ENCODE peak calls at places on chromosomes 13 and 19, in seven cellular contexts. Z is cardiac muscle cell, V is thoracic aorta, C is GM23248, O is small intestine, M is left ventricle myocardium inferior, R is tibial artery. Q is an unnamed sample. For H3K4me1, the result is how much of the 10 kb centered on the place peaks cover.

GRCh38 chr19:36821758-36822157 is 16.4 kb downstream of the ZNF790 start:
- DNase-seq in Z (no peak), V (no peak), C (no peak), O (no peak), M (no peak), R (no peak), Q (no peak)

GRCh38 chr19:55283548-55284393 is at the start of gene BRSK1:
- DNase-seq in Z (peak), V (no peak), C (peak), O (no peak), M (peak), R (no peak), Q (no peak)

GRCh38 chr13:32535140-32535539 is 3.5 kb downstream of the N4BP2L2 start:
- DNase-seq in Z (no peak), V (no peak), C (peak), O (no peak), M (no peak), R (no peak), Q (no peak)

GRCh38 chr13:24683833-24684599 is 3.8 kb downstream of the ATP12A start:
- DNase-seq in Z (peak), V (no peak), C (peak), O (peak), M (peak), R (no peak), Q (no peak)

GRCh38 chr13:32448224-32448623 is 20.3 kb upstream of the N4BP2L1 start:
- DNase-seq in Z (no peak), V (no peak), C (peak), O (peak), M (no peak), R (no peak), Q (no peak)

GRCh38 chr13:25046985-25047660 is 48.8 kb upstream of the PABPC3 start:
- DNase-seq in Z (peak), V (no peak), C (peak), O (no peak), M (no peak), R (no peak), Q (no peak)

GRCh38 chr13:58619396-58620113 is 988.0 kb downstream of the PCDH17 start:
- DNase-seq in Z (no peak), V (no peak), C (no peak), O (no peak), M (no peak), R (no peak), Q (no peak)

GRCh38 chr19:39046037-39046821 is 13.9 kb upstream of the FBXO27 start:
- DNase-seq in Z (peak), V (no peak), C (no peak), O (peak), M (no peak), R (no peak), Q (no peak)

GRCh38 chr19:18380843-18381242 is 5.1 kb upstream of the GDF15 start:
- DNase-seq in Z (no peak), V (no peak), C (no peak), O (no peak), M (no peak), R (no peak), Q (no peak)

GRCh38 chr19:43776285-43776684 is 4.5 kb downstream of the KCNN4 start:
- DNase-seq in Z (no peak), V (no peak), C (no peak), O (no peak), M (no peak), R (no peak), Q (no peak)

GRCh38 chr13:110274687-110275086 is 32.3 kb downstream of the COL4A1 start:
- DNase-seq in Z (no peak), V (no peak), C (peak), O (no peak), M (no peak), R (no peak), Q (no peak)

GRCh38 chr19:55647732-55648656 is at the start of gene CCDC106:
- DNase-seq in Z (peak), V (no peak), C (peak), O (no peak), M (peak), R (no peak), Q (no peak)

GRCh38 chr19:46736544-46737274 is 9.1 kb upstream of the FKRP start:
- DNase-seq in Z (peak), V (no peak), C (no peak), O (no peak), M (peak), R (no peak), Q (no peak)

GRCh38 chr13:20408181-20408580 is 117.5 kb downstream of the CRYL1 start:
- DNase-seq in Z (no peak), V (no peak), C (no peak), O (no peak), M (no peak), R (no peak), Q (no peak)

GRCh38 chr13:57633950-57634828 is 2.6 kb downstream of the PCDH17 start:
- DNase-seq in Z (no peak), V (no peak), C (no peak), O (no peak), M (no peak), R (peak), Q (no peak)

GRCh38 chr13:111519490-111520170 is 199.2 kb downstream of the TEX29 start:
- DNase-seq in Z (no peak), V (no peak), C (no peak), O (no peak), M (no peak), R (no peak), Q (no peak)

GRCh38 chr19:36120092-36120983 is 5.1 kb downstream of the TBCB start:
- DNase-seq in Z (no peak), V (no peak), C (no peak), O (no peak), M (no peak), R (no peak), Q (no peak)

GRCh38 chr19:20078696-20079095 is 896 bp downstream of the ZNF90 start:
- DNase-seq in Z (peak), V (no peak), C (peak), O (peak), M (peak), R (peak), Q (no peak)

GRCh38 chr19:5484398-5485285 is 29.4 kb downstream of the ZNRF4 start:
- DNase-seq in Z (peak), V (no peak), C (peak), O (no peak), M (no peak), R (no peak), Q (no peak)

GRCh38 chr19:29489182-29489951 is 36.4 kb upstream of the VSTM2B start:
- DNase-seq in Z (no peak), V (no peak), C (no peak), O (no peak), M (no peak), R (peak), Q (no peak)

GRCh38 chr13:77143325-77143907 is 116.5 kb upstream of the FBXL3 start:
- DNase-seq in Z (peak), V (no peak), C (peak), O (peak), M (no peak), R (no peak), Q (no peak)

GRCh38 chr13:46951516-46951915 is 54.7 kb upstream of the HTR2A start:
- DNase-seq in Z (no peak), V (no peak), C (peak), O (no peak), M (no peak), R (no peak), Q (no peak)

GRCh38 chr19:13909430-13909829 is 3.4 kb downstream of the CC2D1A start:
- DNase-seq in Z (no peak), V (no peak), C (no peak), O (peak), M (no peak), R (no peak), Q (no peak)

GRCh38 chr13:72104656-72105180 is 237.7 kb upstream of the DACH1 start:
- DNase-seq in Z (peak), V (no peak), C (no peak), O (no peak), M (no peak), R (no peak), Q (no peak)

GRCh38 chr19:41531438-41532311 is 44.3 kb upstream of the CEACAM21 start:
- DNase-seq in Z (peak), V (peak), C (peak), O (peak), M (peak), R (peak), Q (peak)

GRCh38 chr19:30053558-30053957 is 111.5 kb downstream of the URI1 start:
- DNase-seq in Z (no peak), V (no peak), C (no peak), O (no peak), M (no peak), R (no peak), Q (no peak)

GRCh38 chr13:113889467-113889866 is 25.6 kb upstream of the GAS6 start:
- DNase-seq in Z (no peak), V (no peak), C (peak), O (no peak), M (no peak), R (no peak), Q (no peak)

GRCh38 chr19:17001603-17002183 is 24.9 kb downstream of the CPAMD8 start:
- DNase-seq in Z (no peak), V (no peak), C (no peak), O (peak), M (no peak), R (no peak), Q (no peak)

GRCh38 chr13:73898276-73898675 is 235.9 kb downstream of the KLF12 start:
- DNase-seq in Z (no peak), V (no peak), C (peak), O (no peak), M (no peak), R (no peak), Q (no peak)

GRCh38 chr19:5832527-5833216 is 6.8 kb downstream of the FUT6 start:
- DNase-seq in Z (no peak), V (no peak), C (no peak), O (no peak), M (no peak), R (no peak), Q (no peak)

GRCh38 chr13:49714757-49715156 is 23.5 kb upstream of the EBPL start:
- DNase-seq in Z (no peak), V (no peak), C (peak), O (no peak), M (no peak), R (no peak), Q (no peak)

GRCh38 chr13:97502192-97502591 is 68.2 kb downstream of the RAP2A start:
- DNase-seq in Z (peak), V (no peak), C (no peak), O (no peak), M (peak), R (no peak), Q (no peak)

GRCh38 chr13:24106429-24106828 is 54.1 kb upstream of the SPATA13 start:
- DNase-seq in Z (no peak), V (no peak), C (no peak), O (no peak), M (no peak), R (no peak), Q (no peak)

GRCh38 chr13:40342461-40342860 is 324.0 kb downstream of the FOXO1 start:
- DNase-seq in Z (no peak), V (no peak), C (peak), O (no peak), M (no peak), R (no peak), Q (no peak)

GRCh38 chr13:42924290-42924803 is 67.7 kb downstream of the EPSTI1 start:
- DNase-seq in Z (no peak), V (no peak), C (no peak), O (no peak), M (no peak), R (no peak), Q (no peak)

GRCh38 chr13:114203536-114203935 is 24.5 kb downstream of the CFAP97D2 start:
- DNase-seq in Z (no peak), V (no peak), C (no peak), O (no peak), M (no peak), R (no peak), Q (no peak)

GRCh38 chr13:21069561-21070004 is 8.2 kb upstream of the LATS2 start:
- DNase-seq in Z (peak), V (no peak), C (peak), O (peak), M (peak), R (no peak), Q (no peak)

GRCh38 chr13:50334944-50335343 is 319.7 kb downstream of the KCNRG start:
- DNase-seq in Z (peak), V (no peak), C (no peak), O (no peak), M (no peak), R (no peak), Q (no peak)

DNA sequence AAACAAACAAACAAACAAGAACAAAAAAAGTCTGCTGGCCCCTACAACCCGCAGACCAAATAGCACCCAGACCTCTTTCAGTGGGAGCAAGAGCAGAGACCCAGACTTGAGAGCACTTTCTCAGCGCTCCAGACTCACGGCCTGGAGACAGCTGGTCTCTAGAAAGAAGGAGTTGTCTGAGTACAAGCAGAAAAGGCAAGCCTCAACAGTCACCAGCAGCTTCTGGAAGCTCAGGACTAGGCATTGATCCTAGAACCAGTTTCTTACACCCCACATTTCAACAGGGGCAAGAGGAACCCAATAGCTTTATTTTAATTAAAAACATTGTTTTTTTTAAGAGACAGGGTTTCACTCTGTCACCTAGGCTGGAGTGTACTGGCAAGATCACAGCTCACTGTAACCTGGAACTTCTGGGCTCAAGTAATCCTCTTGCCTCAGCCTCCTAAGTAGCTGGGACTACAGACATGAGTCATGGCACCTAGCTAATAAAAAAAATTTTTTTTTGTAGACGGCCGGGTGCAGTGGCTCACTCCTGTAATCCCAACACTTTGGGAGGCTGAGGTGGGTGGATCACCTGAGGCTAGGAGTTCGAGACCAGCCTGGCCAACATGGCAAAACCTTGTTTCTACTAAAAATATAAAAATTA is 30.4 kb downstream of the RASL11A start:
- DNase-seq in Z (no peak), V (no peak), C (no peak), O (no peak), M (no peak), R (no peak), Q (no peak)
- H3K4me1 ChIP-seq in Z (under half), V (under half), C (under half), O (under half), M (under half), R (under half), Q (under half)

DNA sequence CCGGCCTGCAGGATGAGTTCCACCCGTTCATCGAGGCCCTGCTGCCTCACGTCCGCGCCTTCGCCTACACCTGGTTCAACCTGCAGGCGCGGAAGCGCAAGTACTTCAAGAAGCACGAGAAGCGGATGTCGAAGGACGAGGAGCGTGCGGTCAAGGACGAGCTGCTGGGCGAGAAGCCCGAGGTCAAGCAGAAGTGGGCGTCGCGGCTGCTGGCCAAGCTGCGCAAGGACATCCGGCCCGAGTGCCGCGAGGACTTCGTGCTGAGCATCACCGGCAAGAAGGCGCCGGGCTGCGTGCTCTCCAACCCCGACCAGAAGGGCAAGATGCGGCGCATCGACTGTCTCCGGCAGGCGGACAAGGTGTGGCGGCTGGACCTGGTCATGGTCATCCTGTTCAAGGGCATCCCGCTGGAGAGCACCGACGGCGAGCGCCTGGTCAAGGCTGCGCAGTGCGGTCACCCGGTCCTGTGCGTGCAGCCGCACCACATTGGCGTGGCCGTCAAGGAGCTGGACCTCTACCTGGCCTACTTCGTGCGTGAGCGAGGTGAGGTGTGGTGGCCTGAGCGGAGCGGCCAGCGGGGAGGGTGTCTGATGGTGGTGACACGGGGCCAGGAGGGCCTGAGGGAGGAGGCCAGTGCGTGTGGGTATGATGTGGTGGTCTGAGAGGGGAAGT is 15.5 kb downstream of the NFIC start:
- DNase-seq in Z (no peak), V (no peak), C (no peak), O (no peak), M (no peak), R (no peak), Q (no peak)
- H3K4me1 ChIP-seq in Z (under half), V (half or more), C (under half), O (under half), M (half or more), R (half or more), Q (half or more)

DNA sequence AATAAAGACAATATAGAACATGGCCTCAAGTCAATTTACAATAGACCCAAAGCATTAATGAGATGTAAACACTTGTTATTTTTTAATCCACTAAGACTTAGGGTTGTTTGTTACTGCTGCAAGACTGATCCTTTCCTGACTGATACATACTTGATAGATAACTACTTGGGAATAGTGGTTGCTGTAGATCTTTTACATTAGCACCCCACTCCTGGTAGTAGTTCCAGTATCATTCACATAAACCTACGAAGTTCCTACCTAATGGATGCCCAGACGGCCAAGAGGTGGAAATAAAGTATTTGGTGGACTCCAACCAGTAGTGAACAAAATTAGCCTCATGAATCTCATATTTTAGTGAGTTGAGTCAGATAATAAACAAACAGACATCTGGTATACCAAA is 26.9 kb downstream of the ADGRE1 start:
- DNase-seq in Z (no peak), V (no peak), C (no peak), O (no peak), M (no peak), R (no peak), Q (no peak)
- H3K4me1 ChIP-seq in Z (under half), V (under half), C (under half), O (under half), M (under half), R (under half), Q (under half)

DNA sequence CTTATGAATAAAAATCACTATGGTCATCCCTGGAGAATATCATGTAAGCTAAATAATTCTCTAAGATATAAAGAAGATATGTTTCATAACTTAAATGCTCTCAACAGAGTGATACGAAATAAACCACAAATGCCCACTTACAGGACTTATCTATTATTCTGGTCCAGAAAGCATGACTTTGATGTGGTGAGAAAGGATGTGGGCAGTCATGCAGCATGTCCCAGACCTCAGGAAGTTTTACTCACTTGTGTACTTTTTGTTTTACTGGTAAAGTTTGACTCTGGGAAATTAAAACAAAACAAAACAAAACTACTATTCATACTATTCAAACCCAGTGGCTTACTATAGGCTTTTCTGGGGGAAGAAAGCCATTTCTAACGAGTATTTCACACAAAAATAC is 483.2 kb upstream of the SLITRK6 start:
- DNase-seq in Z (no peak), V (no peak), C (no peak), O (no peak), M (no peak), R (no peak), Q (no peak)
- H3K4me1 ChIP-seq in Z (under half), V (under half), C (under half), O (under half), M (under half), R (under half), Q (under half)

Q was measured in esophagus squamous epithelium.